ENCODE peak calls at places on chromosomes 5 and 9, in six cellular contexts. H is K562, L is GM12891, P is HCT116, B is GM23338, U is endothelial cell of umbilical vein. G is an unnamed sample.
A peak's percentile ranks its signal among the peaks of the same experiment; 100 is the strongest.

GRCh38 chr5:108384741-108385140 is 2.8 kb upstream of the FBXL17 start:
- DNase-seq in L (no peak), P (no peak), B (no peak), H (no peak), U (no peak), G (no peak)

GRCh38 chr5:168370826-168371225 is 79.4 kb downstream of the WWC1 start:
- DNase-seq in H (no peak), L (no peak), P (no peak), B (no peak), U (no peak), G (no peak)

GRCh38 chr9:134880484-134881312 is at the start of gene FCN2:
- DNase-seq in H (no peak), P (no peak), B (no peak), U (no peak), L (no peak), G (no peak)

GRCh38 chr9:134619983-134620612 is 21.5 kb upstream of the COL5A1 start:
- DNase-seq in B (no peak), H (no peak), L (no peak), U (no peak), P (no peak), G (no peak)

GRCh38 chr9:14018061-14018460 is 295.9 kb downstream of the NFIB start:
- DNase-seq in L (no peak), B (no peak), H (no peak), P (no peak), U (peak; percentile 78), G (no peak)

GRCh38 chr5:133273661-133274596 is 222.1 kb downstream of the HSPA4 start:
- DNase-seq in H (no peak), B (no peak), U (no peak), L (no peak), P (no peak), G (no peak)

GRCh38 chr9:106339882-106340281 is 523.1 kb upstream of the ZNF462 start:
- DNase-seq in P (no peak), B (no peak), H (no peak), L (no peak), U (no peak), G (no peak)

GRCh38 chr5:35857004-35857345 is 284 bp downstream of the IL7R start:
- DNase-seq in L (no peak), H (no peak), U (no peak), B (no peak), P (no peak), G (no peak)

GRCh38 chr5:69374911-69375446 is 5.4 kb downstream of the RAD17 start:
- DNase-seq in L (no peak), H (no peak), B (no peak), U (no peak), P (no peak), G (no peak)

GRCh38 chr9:10873999-10874398 is 261.2 kb upstream of the PTPRD start:
- DNase-seq in P (no peak), H (no peak), L (no peak), U (no peak), B (no peak), G (no peak)

GRCh38 chr5:39352931-39353330 is 11.4 kb downstream of the C9 start:
- DNase-seq in P (no peak), U (no peak), H (no peak), L (no peak), B (no peak), G (no peak)

GRCh38 chr5:9774472-9775079 is 144.4 kb upstream of the TAS2R1 start:
- DNase-seq in L (no peak), U (no peak), H (no peak), B (peak; percentile 65), P (no peak), G (no peak)

GRCh38 chr5:106510321-106510720 is 1160.4 kb downstream of the EFNA5 start:
- DNase-seq in L (no peak), U (no peak), B (no peak), P (no peak), H (no peak), G (no peak)

GRCh38 chr5:107425541-107426031 is 245.2 kb downstream of the EFNA5 start:
- DNase-seq in P (peak; percentile 36), L (no peak), B (no peak), U (peak; percentile 93), H (no peak), G (no peak)

GRCh38 chr9:124821247-124821623 is 32.0 kb upstream of the WDR38 start:
- DNase-seq in P (no peak), L (no peak), U (no peak), B (no peak), H (no peak), G (no peak)

GRCh38 chr9:35716236-35716635 is 15.8 kb downstream of the TLN1 start:
- DNase-seq in U (no peak), B (no peak), H (no peak), L (no peak), P (no peak), G (no peak)

GRCh38 chr5:150126199-150126920 is 29.3 kb downstream of the PDGFRB start:
- DNase-seq in H (no peak), U (no peak), P (no peak), L (no peak), B (no peak), G (no peak)

GRCh38 chr5:131671994-131672655 is 37.1 kb upstream of the RAPGEF6 start:
- DNase-seq in U (peak; percentile 41), P (no peak), H (no peak), L (no peak), B (peak; percentile 6), G (no peak)

GRCh38 chr5:18393546-18393945 is 759.3 kb downstream of the TAF11L14 start:
- DNase-seq in B (no peak), P (no peak), U (no peak), L (no peak), H (no peak), G (no peak)

GRCh38 chr5:143244000-143244736 is 159.3 kb downstream of the NR3C1 start:
- DNase-seq in U (peak; percentile 60), B (no peak), L (no peak), H (no peak), P (peak; percentile 82), G (peak; percentile 32)

GRCh38 chr5:64632251-64632650 is 58.1 kb upstream of the SHISAL2B start:
- DNase-seq in L (no peak), U (no peak), P (no peak), H (no peak), B (peak; percentile 21), G (no peak)

GRCh38 chr9:14339746-14340145 is 25.8 kb upstream of the NFIB start:
- DNase-seq in L (no peak), U (no peak), P (no peak), H (no peak), B (no peak), G (no peak)

GRCh38 chr5:141753971-141754713 is 72.1 kb upstream of the ARAP3 start:
- DNase-seq in B (peak; percentile 93), H (peak; percentile 62), L (no peak), U (peak; percentile 45), P (peak; percentile 8), G (peak; percentile 29)

GRCh38 chr9:135060461-135061116 is 26.9 kb upstream of the OLFM1 start:
- DNase-seq in H (no peak), U (no peak), L (no peak), B (no peak), P (no peak), G (no peak)

GRCh38 chr5:33273985-33274384 is 166.8 kb upstream of the TARS1 start:
- DNase-seq in P (no peak), B (no peak), U (no peak), H (no peak), L (no peak), G (no peak)

GRCh38 chr5:132777209-132778069 is at the start of gene SEPTIN8:
- DNase-seq in P (no peak), H (peak; percentile 77), B (peak; percentile 64), U (peak; percentile 33), L (peak; percentile 80), G (peak; percentile 55)

DNA sequence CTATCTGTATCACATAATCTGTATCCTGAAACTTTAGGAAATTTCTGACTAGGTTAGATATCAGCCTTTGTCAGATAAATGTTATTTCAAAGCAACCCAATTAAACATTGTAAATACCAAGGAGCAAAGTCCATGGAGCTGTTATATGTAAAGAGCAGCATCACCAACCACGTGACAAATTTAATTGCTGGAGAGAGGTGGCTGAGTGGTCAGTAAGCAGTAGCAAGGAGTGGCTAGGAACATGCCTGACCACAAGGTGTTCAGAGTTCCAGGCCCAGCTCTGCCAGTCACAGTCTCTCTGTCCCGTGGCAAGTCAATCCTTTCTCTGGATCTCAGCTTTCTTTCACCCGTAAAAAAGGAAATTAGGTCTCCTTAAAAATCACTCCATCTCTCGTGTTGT is 166.2 kb downstream of the GNAQ start:
- DNase-seq in P (no peak), B (no peak), U (no peak), L (no peak), H (no peak), G (peak; percentile 40)
- TF ChIP-seq POLR2AphosphoS5 in P (no peak), B (no peak), U (no peak), L (no peak), H (no peak), G (peak; percentile 7)

DNA sequence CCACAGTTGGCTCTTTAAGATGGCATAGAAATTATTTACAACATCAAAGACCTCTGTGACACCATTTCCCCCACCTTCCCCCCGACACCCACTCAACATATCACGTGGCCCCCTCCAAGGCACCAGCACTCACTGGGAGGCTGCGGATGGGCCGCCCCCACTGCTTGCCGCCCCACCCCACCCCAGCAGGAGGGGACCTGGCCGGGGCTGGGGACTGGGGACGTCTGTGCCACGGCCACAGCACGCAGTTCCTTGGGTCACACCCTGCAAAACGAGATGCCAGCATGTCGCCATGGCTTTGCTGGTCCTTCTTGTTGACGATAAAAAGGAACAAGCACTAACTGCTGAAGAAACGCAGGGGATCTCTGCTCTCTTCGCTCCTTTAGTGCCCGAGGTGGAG is 257.4 kb upstream of the NFIL3 start:
- DNase-seq in P (no peak), H (no peak), B (no peak), U (no peak), L (no peak), G (no peak)
- TF ChIP-seq POLR2AphosphoS5 in P (no peak), H (no peak), B (no peak), U (no peak), L (no peak), G (no peak)

GRCh38 chr5:116671211-116671736 is 96.7 kb upstream of the SEMA6A start:
- DNase-seq in P (no peak), H (no peak), L (peak; percentile 11), B (no peak), U (no peak), G (no peak)
- TF ChIP-seq POLR2AphosphoS5 in P (no peak), H (no peak), L (no peak), B (no peak), U (no peak), G (no peak)

GRCh38 chr9:109894921-109895758 is 115.1 kb downstream of the PALM2AKAP2 start:
- DNase-seq in P (no peak), H (no peak), B (no peak), L (no peak), U (no peak), G (no peak)
- TF ChIP-seq POLR2AphosphoS5 in P (no peak), H (no peak), B (no peak), L (no peak), U (no peak), G (no peak)

GRCh38 chr9:127450170-127450830 is 906 bp downstream of the RPL12 start:
- DNase-seq in P (no peak), U (peak; percentile 16), H (no peak), L (no peak), B (no peak), G (peak; percentile 29)
- TF ChIP-seq POLR2AphosphoS5 in P (peak; percentile 36), U (peak; percentile 34), H (no peak), L (no peak), B (no peak), G (no peak)